ENCODE peak calls at places on chromosome 3, in ten cellular contexts. One of them, this sample, is unnamed.

GRCh38 chr3:38843898-38844297 is 27.9 kb upstream of the SCN10A start:
- DNase-seq in heart right ventricle: no peak
- DNase-seq in psoas muscle: no peak
- DNase-seq in HCT116: peak
- DNase-seq in Panc1: no peak
- DNase-seq in GM12864: no peak
- DNase-seq in pancreas: no peak
- DNase-seq in tibial artery: no peak
- DNase-seq in right lobe of liver: no peak
- DNase-seq in IMR-90: peak
- DNase-seq in this sample: peak

GRCh38 chr3:136194409-136195257 is 1.5 kb downstream of the MSL2 start:
- DNase-seq in heart right ventricle: no peak
- DNase-seq in psoas muscle: no peak
- DNase-seq in HCT116: no peak
- DNase-seq in Panc1: no peak
- DNase-seq in GM12864: no peak
- DNase-seq in pancreas: peak
- DNase-seq in tibial artery: peak
- DNase-seq in right lobe of liver: peak
- DNase-seq in IMR-90: peak
- DNase-seq in this sample: no peak

GRCh38 chr3:4976109-4976508 is 3.1 kb upstream of the BHLHE40 start:
- DNase-seq in heart right ventricle: peak
- DNase-seq in psoas muscle: peak
- DNase-seq in HCT116: peak
- DNase-seq in Panc1: no peak
- DNase-seq in GM12864: no peak
- DNase-seq in pancreas: peak
- DNase-seq in tibial artery: peak
- DNase-seq in right lobe of liver: peak
- DNase-seq in IMR-90: peak
- DNase-seq in this sample: no peak

GRCh38 chr3:114389156-114389555 is 95.3 kb downstream of the TIGIT start:
- DNase-seq in heart right ventricle: no peak
- DNase-seq in psoas muscle: no peak
- DNase-seq in HCT116: no peak
- DNase-seq in Panc1: no peak
- DNase-seq in GM12864: no peak
- DNase-seq in pancreas: no peak
- DNase-seq in tibial artery: no peak
- DNase-seq in right lobe of liver: no peak
- DNase-seq in IMR-90: no peak
- DNase-seq in this sample: no peak

GRCh38 chr3:165852150-165852549 is 14.9 kb upstream of the BCHE start:
- DNase-seq in heart right ventricle: no peak
- DNase-seq in psoas muscle: no peak
- DNase-seq in HCT116: no peak
- DNase-seq in Panc1: no peak
- DNase-seq in GM12864: no peak
- DNase-seq in pancreas: no peak
- DNase-seq in tibial artery: no peak
- DNase-seq in right lobe of liver: no peak
- DNase-seq in IMR-90: no peak
- DNase-seq in this sample: no peak

GRCh38 chr3:122497425-122497824 is 17.3 kb downstream of the KPNA1 start:
- DNase-seq in heart right ventricle: no peak
- DNase-seq in psoas muscle: no peak
- DNase-seq in HCT116: peak
- DNase-seq in Panc1: peak
- DNase-seq in GM12864: no peak
- DNase-seq in pancreas: no peak
- DNase-seq in tibial artery: no peak
- DNase-seq in right lobe of liver: no peak
- DNase-seq in IMR-90: peak
- DNase-seq in this sample: peak

GRCh38 chr3:73349657-73350056 is 275.1 kb downstream of the PDZRN3 start:
- DNase-seq in heart right ventricle: peak
- DNase-seq in psoas muscle: no peak
- DNase-seq in HCT116: no peak
- DNase-seq in Panc1: no peak
- DNase-seq in GM12864: no peak
- DNase-seq in pancreas: no peak
- DNase-seq in tibial artery: no peak
- DNase-seq in right lobe of liver: no peak
- DNase-seq in IMR-90: no peak
- DNase-seq in this sample: no peak

GRCh38 chr3:102178817-102179216 is 256.0 kb upstream of the ZPLD1 start:
- DNase-seq in heart right ventricle: no peak
- DNase-seq in psoas muscle: no peak
- DNase-seq in HCT116: no peak
- DNase-seq in Panc1: no peak
- DNase-seq in GM12864: no peak
- DNase-seq in pancreas: no peak
- DNase-seq in tibial artery: no peak
- DNase-seq in right lobe of liver: no peak
- DNase-seq in IMR-90: no peak
- DNase-seq in this sample: no peak

GRCh38 chr3:129005526-129006303 is 4.6 kb downstream of the EFCC1 start:
- DNase-seq in heart right ventricle: peak
- DNase-seq in psoas muscle: no peak
- DNase-seq in HCT116: no peak
- DNase-seq in Panc1: no peak
- DNase-seq in GM12864: no peak
- DNase-seq in pancreas: no peak
- DNase-seq in tibial artery: no peak
- DNase-seq in right lobe of liver: peak
- DNase-seq in IMR-90: peak
- DNase-seq in this sample: no peak

GRCh38 chr3:128422762-128423524 is 43.7 kb downstream of the DNAJB8 start:
- DNase-seq in heart right ventricle: no peak
- DNase-seq in psoas muscle: no peak
- DNase-seq in HCT116: no peak
- DNase-seq in Panc1: no peak
- DNase-seq in GM12864: no peak
- DNase-seq in pancreas: no peak
- DNase-seq in tibial artery: no peak
- DNase-seq in right lobe of liver: no peak
- DNase-seq in IMR-90: no peak
- DNase-seq in this sample: no peak

GRCh38 chr3:129439381-129439816 is 349 bp downstream of the MBD4 start:
- DNase-seq in heart right ventricle: no peak
- DNase-seq in psoas muscle: peak
- DNase-seq in HCT116: no peak
- DNase-seq in Panc1: no peak
- DNase-seq in GM12864: no peak
- DNase-seq in pancreas: no peak
- DNase-seq in tibial artery: no peak
- DNase-seq in right lobe of liver: peak
- DNase-seq in IMR-90: no peak
- DNase-seq in this sample: no peak

DNA sequence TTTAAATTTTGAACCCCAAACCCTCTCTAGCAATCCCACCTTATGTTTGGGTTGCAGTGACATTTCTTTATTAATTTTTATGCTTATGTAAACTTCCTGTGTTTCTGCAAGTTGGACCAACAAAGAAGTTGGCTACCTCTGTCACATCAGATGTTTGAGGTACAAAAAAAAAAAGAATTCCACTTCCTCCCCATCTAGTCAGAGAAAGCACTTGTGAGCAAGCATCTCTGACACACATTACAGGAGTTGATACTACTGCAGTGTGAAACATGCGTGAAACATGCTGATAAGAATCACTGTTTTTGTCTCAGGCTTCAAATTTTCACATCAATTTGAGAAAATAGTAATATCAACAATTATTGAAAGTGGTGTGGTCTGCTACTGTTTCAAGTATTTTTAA is 1.3 kb downstream of the SCAANT1 start:
- DNase-seq in heart right ventricle: no peak
- DNase-seq in psoas muscle: no peak
- DNase-seq in HCT116: no peak
- DNase-seq in Panc1: no peak
- DNase-seq in GM12864: no peak
- DNase-seq in pancreas: no peak
- DNase-seq in tibial artery: no peak
- DNase-seq in right lobe of liver: no peak
- DNase-seq in IMR-90: peak
- DNase-seq in this sample: no peak
- H3K4me3 ChIP-seq in heart right ventricle: no peak
- H3K4me3 ChIP-seq in psoas muscle: peak
- H3K4me3 ChIP-seq in HCT116: peak
- H3K4me3 ChIP-seq in Panc1: peak
- H3K4me3 ChIP-seq in GM12864: peak
- H3K4me3 ChIP-seq in pancreas: peak
- H3K4me3 ChIP-seq in tibial artery: peak
- H3K4me3 ChIP-seq in right lobe of liver: peak
- H3K4me3 ChIP-seq in IMR-90: no peak
- H3K4me3 ChIP-seq in this sample: peak

GRCh38 chr3:60659098-60659497 is 592.2 kb downstream of the FHIT start:
- DNase-seq in heart right ventricle: no peak
- DNase-seq in psoas muscle: no peak
- DNase-seq in HCT116: no peak
- DNase-seq in Panc1: no peak
- DNase-seq in GM12864: no peak
- DNase-seq in pancreas: no peak
- DNase-seq in tibial artery: no peak
- DNase-seq in right lobe of liver: no peak
- DNase-seq in IMR-90: no peak
- DNase-seq in this sample: no peak
- TF ChIP-seq CTCF in heart right ventricle: no peak
- TF ChIP-seq CTCF in psoas muscle: no peak
- TF ChIP-seq CTCF in HCT116: no peak
- TF ChIP-seq CTCF in Panc1: no peak
- TF ChIP-seq CTCF in GM12864: no peak
- TF ChIP-seq CTCF in pancreas: no peak
- TF ChIP-seq CTCF in tibial artery: no peak
- TF ChIP-seq CTCF in right lobe of liver: no peak
- TF ChIP-seq CTCF in IMR-90: no peak
- TF ChIP-seq CTCF in this sample: no peak

DNA sequence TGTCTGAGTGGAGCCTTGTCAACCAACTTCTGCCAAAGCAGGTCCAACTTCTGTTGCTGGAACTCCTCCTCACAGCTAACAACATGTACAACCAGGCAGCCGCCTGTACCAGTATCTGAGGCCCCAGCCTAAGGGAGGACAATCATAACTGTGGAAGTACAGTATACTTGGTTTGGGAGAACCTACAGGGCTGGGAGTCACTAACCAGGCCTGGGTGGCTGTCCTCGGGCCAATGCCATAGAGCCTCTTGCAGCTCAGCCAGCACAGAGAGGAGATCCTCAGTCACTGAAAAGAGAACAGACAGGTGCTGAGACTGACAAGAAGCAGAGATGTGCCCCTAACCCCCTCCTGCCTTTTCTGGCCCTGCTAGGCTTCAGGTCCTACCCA is 1.2 kb downstream of the DALRD3 start:
- DNase-seq in heart right ventricle: no peak
- DNase-seq in psoas muscle: no peak
- DNase-seq in HCT116: no peak
- DNase-seq in Panc1: no peak
- DNase-seq in GM12864: no peak
- DNase-seq in pancreas: no peak
- DNase-seq in tibial artery: no peak
- DNase-seq in right lobe of liver: no peak
- DNase-seq in IMR-90: no peak
- DNase-seq in this sample: no peak
- H3K4me3 ChIP-seq in heart right ventricle: no peak
- H3K4me3 ChIP-seq in psoas muscle: peak
- H3K4me3 ChIP-seq in HCT116: peak
- H3K4me3 ChIP-seq in Panc1: peak
- H3K4me3 ChIP-seq in GM12864: peak
- H3K4me3 ChIP-seq in pancreas: peak
- H3K4me3 ChIP-seq in tibial artery: peak
- H3K4me3 ChIP-seq in right lobe of liver: peak
- H3K4me3 ChIP-seq in IMR-90: peak
- H3K4me3 ChIP-seq in this sample: peak

DNA sequence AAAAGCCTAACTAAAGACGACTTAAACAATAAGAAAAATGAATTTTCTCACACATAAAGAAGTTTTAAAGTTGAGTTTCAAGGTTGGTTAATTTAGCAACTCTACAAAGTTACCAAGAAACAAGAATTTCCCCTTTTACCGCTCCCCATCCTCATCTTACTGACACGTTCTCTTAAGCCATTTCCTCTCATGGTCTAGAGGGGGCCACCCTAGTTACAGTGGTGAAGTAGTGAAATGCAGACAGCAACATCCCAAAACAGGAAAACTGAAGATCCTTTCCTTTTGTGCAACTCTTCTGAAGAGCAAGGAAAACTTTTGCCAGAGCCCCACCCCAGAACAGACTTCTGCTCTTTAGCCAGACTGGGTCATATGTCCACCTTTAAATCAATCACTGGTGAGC is 17.3 kb upstream of the SOX14 start:
- DNase-seq in heart right ventricle: no peak
- DNase-seq in psoas muscle: no peak
- DNase-seq in HCT116: no peak
- DNase-seq in Panc1: no peak
- DNase-seq in GM12864: no peak
- DNase-seq in pancreas: no peak
- DNase-seq in tibial artery: no peak
- DNase-seq in right lobe of liver: no peak
- DNase-seq in IMR-90: no peak
- DNase-seq in this sample: no peak
- TF ChIP-seq CTCF in heart right ventricle: no peak
- TF ChIP-seq CTCF in psoas muscle: no peak
- TF ChIP-seq CTCF in HCT116: no peak
- TF ChIP-seq CTCF in Panc1: no peak
- TF ChIP-seq CTCF in GM12864: no peak
- TF ChIP-seq CTCF in pancreas: no peak
- TF ChIP-seq CTCF in tibial artery: no peak
- TF ChIP-seq CTCF in right lobe of liver: no peak
- TF ChIP-seq CTCF in IMR-90: no peak
- TF ChIP-seq CTCF in this sample: no peak

DNA sequence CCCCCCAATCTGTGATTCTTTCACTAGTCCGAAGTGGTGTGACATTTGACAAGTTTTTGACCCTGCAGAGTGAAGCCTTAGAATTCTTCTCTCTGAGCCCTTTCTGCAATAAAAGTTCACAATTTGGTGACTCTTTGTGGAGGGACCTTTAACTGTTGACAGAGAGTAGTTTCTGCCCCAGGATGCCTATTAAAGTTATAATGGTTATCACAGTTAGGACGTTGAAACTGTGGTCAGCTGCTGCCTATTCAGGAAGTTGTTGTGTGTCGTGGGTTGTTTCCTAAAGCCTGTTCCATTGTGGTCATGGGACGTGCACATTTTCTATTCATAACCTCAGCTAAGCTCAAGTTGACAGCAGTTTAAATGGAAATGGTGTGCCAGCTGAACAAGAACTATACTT is 274.5 kb downstream of the NEK10 start:
- DNase-seq in heart right ventricle: no peak
- DNase-seq in psoas muscle: no peak
- DNase-seq in HCT116: no peak
- DNase-seq in Panc1: no peak
- DNase-seq in GM12864: no peak
- DNase-seq in pancreas: no peak
- DNase-seq in tibial artery: no peak
- DNase-seq in right lobe of liver: no peak
- DNase-seq in IMR-90: no peak
- DNase-seq in this sample: no peak
- H3K4me3 ChIP-seq in heart right ventricle: no peak
- H3K4me3 ChIP-seq in psoas muscle: no peak
- H3K4me3 ChIP-seq in HCT116: no peak
- H3K4me3 ChIP-seq in Panc1: no peak
- H3K4me3 ChIP-seq in GM12864: no peak
- H3K4me3 ChIP-seq in pancreas: no peak
- H3K4me3 ChIP-seq in tibial artery: no peak
- H3K4me3 ChIP-seq in right lobe of liver: no peak
- H3K4me3 ChIP-seq in IMR-90: no peak
- H3K4me3 ChIP-seq in this sample: no peak

GRCh38 chr3:13013994-13014754 is 59.1 kb downstream of the IQSEC1 start:
- DNase-seq in heart right ventricle: no peak
- DNase-seq in psoas muscle: no peak
- DNase-seq in HCT116: no peak
- DNase-seq in Panc1: no peak
- DNase-seq in GM12864: no peak
- DNase-seq in pancreas: no peak
- DNase-seq in tibial artery: peak
- DNase-seq in right lobe of liver: no peak
- DNase-seq in IMR-90: no peak
- DNase-seq in this sample: no peak
- TF ChIP-seq CTCF in heart right ventricle: no peak
- TF ChIP-seq CTCF in psoas muscle: no peak
- TF ChIP-seq CTCF in HCT116: no peak
- TF ChIP-seq CTCF in Panc1: no peak
- TF ChIP-seq CTCF in GM12864: no peak
- TF ChIP-seq CTCF in pancreas: no peak
- TF ChIP-seq CTCF in tibial artery: no peak
- TF ChIP-seq CTCF in right lobe of liver: no peak
- TF ChIP-seq CTCF in IMR-90: no peak
- TF ChIP-seq CTCF in this sample: no peak